ENCODE peak calls at places on chromosomes 12 and 14, in seven cellular contexts. I is uterus, E is left ventricle myocardium inferior, F is hepatocyte, X is spleen, V is SJSA1, C is heart right ventricle. Q is an unnamed sample.

GRCh38 chr12:1843641-1844005 is 23.3 kb downstream of the LRTM2 start:
- DNase-seq in I (no peak), E (no peak), F (no peak), X (no peak), V (no peak), C (no peak), Q (no peak)

GRCh38 chr14:55843718-55844403 is 263.9 kb downstream of the KTN1 start:
- DNase-seq in I (no peak), E (no peak), F (no peak), X (no peak), V (no peak), C (no peak), Q (no peak)

GRCh38 chr12:124680863-124681778 is 113.7 kb upstream of the NCOR2 start:
- DNase-seq in I (peak; percentile 73), E (peak; percentile 67), F (peak; percentile 66), X (no peak), V (peak; percentile 82), C (peak; percentile 60), Q (no peak)

GRCh38 chr14:99568567-99569560 is 35.1 kb downstream of the CCDC85C start:
- DNase-seq in I (no peak), E (peak; percentile 46), F (no peak), X (no peak), V (no peak), C (peak; percentile 59), Q (peak; percentile 75)

GRCh38 chr12:5083955-5084849 is 40.5 kb downstream of the KCNA5 start:
- DNase-seq in I (no peak), E (no peak), F (peak; percentile 66), X (no peak), V (peak; percentile 73), C (no peak), Q (peak; percentile 62)

GRCh38 chr14:23573384-23573783 is 5.2 kb downstream of the JPH4 start:
- DNase-seq in I (no peak), E (no peak), F (peak; percentile 2), X (peak; percentile 51), V (no peak), C (no peak), Q (no peak)

GRCh38 chr12:62562892-62563291 is 96.3 kb downstream of the MON2 start:
- DNase-seq in I (no peak), E (no peak), F (no peak), X (no peak), V (no peak), C (no peak), Q (peak; percentile 71)

GRCh38 chr12:56256326-56256960 is 1.7 kb downstream of the ANKRD52 start:
- DNase-seq in I (no peak), E (no peak), F (no peak), X (no peak), V (peak; percentile 44), C (no peak), Q (no peak)

GRCh38 chr12:68042212-68042699 is 53.0 kb downstream of the IFNG-AS1 start:
- DNase-seq in I (no peak), E (no peak), F (no peak), X (no peak), V (no peak), C (no peak), Q (peak; percentile 80)

GRCh38 chr12:102349079-102349478 is 131.3 kb downstream of the IGF1 start:
- DNase-seq in I (no peak), E (no peak), F (no peak), X (no peak), V (no peak), C (no peak), Q (no peak)

GRCh38 chr12:8661751-8662150 is 875 bp downstream of the MFAP5 start:
- DNase-seq in I (no peak), E (no peak), F (no peak), X (no peak), V (no peak), C (no peak), Q (no peak)

GRCh38 chr14:65168840-65169239 is 66.5 kb upstream of the MAX start:
- DNase-seq in I (no peak), E (no peak), F (no peak), X (no peak), V (no peak), C (no peak), Q (no peak)
- H3K27ac ChIP-seq in I (no peak overlapping the region), E (peak overlapping the region; percentile 45), F (no peak overlapping the region), X (no peak overlapping the region), V (no peak overlapping the region), C (peak overlapping the region; percentile 34), Q (no peak overlapping the region)

GRCh38 chr12:133225527-133225926 is 10.2 kb downstream of the ANHX start:
- DNase-seq in I (no peak), E (no peak), F (no peak), X (no peak), V (no peak), C (no peak), Q (no peak)
- H3K9me3 ChIP-seq in I (no peaks in the 10 kb centered on the region), E (peaks cover 59% of the 10 kb centered on the region), F (no peaks in the 10 kb centered on the region), X (peaks cover 96% of the 10 kb centered on the region), V (peaks cover 12% of the 10 kb centered on the region), C (peaks cover 50% of the 10 kb centered on the region), Q (no peaks in the 10 kb centered on the region)

GRCh38 chr12:131049569-131050339 is 96.0 kb downstream of the ADGRD1 start:
- DNase-seq in I (no peak), E (no peak), F (no peak), X (peak; percentile 54), V (no peak), C (no peak), Q (no peak)

GRCh38 chr12:131048611-131048990 is 94.9 kb downstream of the ADGRD1 start:
- DNase-seq in I (no peak), E (no peak), F (no peak), X (peak; percentile 22), V (no peak), C (no peak), Q (no peak)

GRCh38 chr12:131050463-131051154 is 96.9 kb downstream of the ADGRD1 start:
- DNase-seq in I (no peak), E (no peak), F (no peak), X (peak; percentile 70), V (no peak), C (no peak), Q (no peak)

GRCh38 chr12:131047789-131048610 is 94.3 kb downstream of the ADGRD1 start:
- DNase-seq in I (no peak), E (peak; percentile 58), F (no peak), X (peak; percentile 68), V (no peak), C (no peak), Q (no peak)

DNA sequence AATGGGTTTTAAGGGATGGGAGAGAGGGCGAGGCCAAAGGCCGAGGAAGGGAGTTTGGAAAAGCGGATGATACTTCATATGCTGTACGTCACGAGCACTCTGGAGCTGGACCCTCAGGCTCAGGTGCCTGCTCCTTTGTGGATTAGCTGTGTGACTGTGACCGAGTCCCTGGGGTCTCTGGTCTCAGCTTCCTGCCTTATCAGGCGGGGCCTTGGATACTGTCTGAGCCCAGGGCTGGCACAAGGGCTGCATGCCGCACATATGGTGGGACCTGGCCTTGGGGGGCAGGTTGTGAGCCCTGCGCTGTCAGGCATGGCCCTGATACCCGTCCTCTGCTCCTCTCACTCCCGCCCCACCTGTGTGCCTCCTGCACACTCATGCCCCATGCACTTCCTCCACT is 95.3 kb downstream of the ADGRD1 start:
- DNase-seq in I (no peak), E (no peak), F (no peak), X (peak; percentile 61), V (no peak), C (no peak), Q (no peak)
- H3K36me3 ChIP-seq in I (no peaks in the 10 kb centered on the region), E (no peaks in the 10 kb centered on the region), F (no peaks in the 10 kb centered on the region), X (no peaks in the 10 kb centered on the region), V (no peaks in the 10 kb centered on the region), C (peaks cover 2% of the 10 kb centered on the region), Q (no peaks in the 10 kb centered on the region)

DNA sequence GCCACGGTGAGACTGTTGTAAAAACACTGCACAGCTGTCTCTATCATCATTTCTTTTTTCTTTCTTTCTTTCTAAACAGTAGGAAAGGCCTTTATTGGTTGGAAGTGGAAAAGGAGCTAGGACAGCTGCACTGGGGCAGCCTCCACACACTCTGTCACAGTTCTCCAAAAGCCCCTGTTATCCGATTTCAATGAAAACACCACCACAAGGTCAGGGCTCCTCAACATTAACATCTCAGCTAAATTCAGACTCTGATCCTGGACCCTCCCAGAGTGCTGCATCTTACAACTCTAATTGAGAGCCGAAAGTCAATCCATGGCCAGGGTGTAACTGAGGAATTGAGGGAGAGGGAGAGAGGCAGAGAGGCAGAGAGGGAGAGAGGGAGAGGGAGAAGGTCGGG is 32.2 kb downstream of the DICER1 start:
- DNase-seq in I (no peak), E (no peak), F (no peak), X (no peak), V (no peak), C (no peak), Q (no peak)
- H3K27ac ChIP-seq in I (no peak overlapping the region), E (peak overlapping the region; percentile 53), F (no peak overlapping the region), X (no peak overlapping the region), V (no peak overlapping the region), C (no peak overlapping the region), Q (no peak overlapping the region)

DNA sequence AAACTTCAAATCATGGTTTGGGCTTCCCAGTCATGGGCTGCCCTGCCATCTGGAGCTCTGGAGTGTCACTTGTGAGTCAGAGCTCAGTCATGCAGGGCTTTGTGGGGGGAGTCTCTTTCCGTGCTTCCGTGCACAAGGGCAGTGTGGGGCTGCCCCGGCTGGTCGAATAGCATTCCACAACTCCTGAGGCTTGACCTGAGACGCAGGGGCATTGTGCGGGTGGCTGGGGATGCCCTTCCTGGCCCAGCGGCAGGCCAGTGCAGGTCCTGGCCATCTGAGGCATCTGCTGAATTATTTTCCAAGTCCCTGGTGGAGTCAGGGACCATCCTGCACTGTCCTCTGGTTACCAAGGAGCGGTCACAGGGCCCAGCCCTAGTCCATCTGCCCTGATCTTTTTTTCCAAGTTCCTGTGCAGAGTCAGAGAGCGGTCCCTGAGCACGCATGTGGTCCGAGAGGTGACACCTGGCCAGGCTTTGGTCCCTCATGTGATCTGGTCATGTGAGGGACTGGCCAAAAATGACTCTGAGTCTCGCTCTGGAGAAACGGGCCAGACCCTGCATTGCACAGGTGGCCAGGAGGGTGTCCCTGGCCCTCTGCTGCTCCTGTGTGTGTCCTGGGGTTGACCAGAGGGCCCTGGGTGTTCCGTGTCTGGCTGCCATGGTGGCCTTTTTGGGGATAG is 167.0 kb upstream of the ALG10B start:
- DNase-seq in I (no peak), E (no peak), F (no peak), X (no peak), V (peak; percentile 40), C (no peak), Q (no peak)
- H3K9me3 ChIP-seq in I (no peaks in the 10 kb centered on the region), E (peaks cover 22% of the 10 kb centered on the region), F (no peaks in the 10 kb centered on the region), X (peaks cover 83% of the 10 kb centered on the region), V (no peaks in the 10 kb centered on the region), C (peaks cover 13% of the 10 kb centered on the region), Q (no peaks in the 10 kb centered on the region)

DNA sequence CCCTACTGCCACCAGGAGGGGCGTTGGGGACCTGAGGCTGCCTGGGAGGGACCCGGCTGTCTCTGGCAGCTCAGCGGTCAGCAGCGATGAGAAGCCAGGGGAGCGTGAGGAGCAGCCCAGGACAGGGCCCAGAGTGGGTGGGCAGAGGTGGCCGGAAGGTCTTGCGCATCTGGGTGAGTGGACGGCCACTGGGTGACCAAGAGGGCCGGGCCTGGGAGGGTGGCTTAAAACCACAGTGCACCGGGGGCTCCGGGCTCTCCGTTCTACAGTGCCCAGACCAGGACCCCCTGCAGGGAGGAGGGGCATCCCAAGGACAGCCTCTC is 10.0 kb downstream of the INF2 start:
- DNase-seq in I (no peak), E (no peak), F (no peak), X (no peak), V (no peak), C (no peak), Q (no peak)
- H3K36me3 ChIP-seq in I (no peaks in the 10 kb centered on the region), E (peaks cover 37% of the 10 kb centered on the region), F (no peaks in the 10 kb centered on the region), X (peaks cover 39% of the 10 kb centered on the region), V (peaks cover 80% of the 10 kb centered on the region), C (peaks cover 46% of the 10 kb centered on the region), Q (no peaks in the 10 kb centered on the region)

Q was measured in cardiac muscle cell.